ENCODE peak calls at places on chromosomes 5 and 9, in six cellular contexts. One of them, this sample, is unnamed.

GRCh38 chr9:23638011-23638410 is 188.0 kb downstream of the ELAVL2 start:
- DNase-seq in DMS153: no peak
- DNase-seq in lung microvascular endothelial cell: no peak
- DNase-seq in GOT3: no peak
- DNase-seq in iris pigment epithelial cell: no peak
- DNase-seq in AG08395: no peak
- DNase-seq in this sample: no peak

GRCh38 chr9:96486351-96487029 is 36.5 kb downstream of the HABP4 start:
- DNase-seq in DMS153: no peak
- DNase-seq in lung microvascular endothelial cell: peak
- DNase-seq in GOT3: no peak
- DNase-seq in iris pigment epithelial cell: peak
- DNase-seq in AG08395: peak
- DNase-seq in this sample: peak

GRCh38 chr5:10352404-10353240 is 873 bp upstream of the MARCHF6 start:
- DNase-seq in DMS153: no peak
- DNase-seq in lung microvascular endothelial cell: no peak
- DNase-seq in GOT3: no peak
- DNase-seq in iris pigment epithelial cell: peak
- DNase-seq in AG08395: no peak
- DNase-seq in this sample: no peak

GRCh38 chr9:133964463-133964862 is 27.7 kb downstream of the VAV2 start:
- DNase-seq in DMS153: no peak
- DNase-seq in lung microvascular endothelial cell: no peak
- DNase-seq in GOT3: no peak
- DNase-seq in iris pigment epithelial cell: no peak
- DNase-seq in AG08395: no peak
- DNase-seq in this sample: no peak

GRCh38 chr9:134215709-134216448 is 51.5 kb upstream of the RNU6ATAC start:
- DNase-seq in DMS153: peak
- DNase-seq in lung microvascular endothelial cell: peak
- DNase-seq in GOT3: no peak
- DNase-seq in iris pigment epithelial cell: peak
- DNase-seq in AG08395: peak
- DNase-seq in this sample: peak

GRCh38 chr5:3382782-3383181 is 212.8 kb upstream of the IRX1 start:
- DNase-seq in DMS153: no peak
- DNase-seq in lung microvascular endothelial cell: no peak
- DNase-seq in GOT3: no peak
- DNase-seq in iris pigment epithelial cell: no peak
- DNase-seq in AG08395: no peak
- DNase-seq in this sample: no peak

GRCh38 chr5:103582364-103582763 is 19.8 kb upstream of the NUDT12 start:
- DNase-seq in DMS153: no peak
- DNase-seq in lung microvascular endothelial cell: peak
- DNase-seq in GOT3: no peak
- DNase-seq in iris pigment epithelial cell: peak
- DNase-seq in AG08395: peak
- DNase-seq in this sample: no peak

GRCh38 chr5:175384724-175385552 is 59.0 kb downstream of the DRD1 start:
- DNase-seq in DMS153: no peak
- DNase-seq in lung microvascular endothelial cell: no peak
- DNase-seq in GOT3: no peak
- DNase-seq in iris pigment epithelial cell: no peak
- DNase-seq in AG08395: no peak
- DNase-seq in this sample: no peak

GRCh38 chr5:55391707-55392106 is 83.9 kb downstream of the MTREX start:
- DNase-seq in DMS153: no peak
- DNase-seq in lung microvascular endothelial cell: no peak
- DNase-seq in GOT3: no peak
- DNase-seq in iris pigment epithelial cell: no peak
- DNase-seq in AG08395: no peak
- DNase-seq in this sample: no peak

This sample was measured in right lobe of liver.